ENCODE peak calls at places on chromosomes 3 and 15, in nine cellular contexts. C is IMR-90, G is mesendoderm, N is OCI-LY7, Z is A549, R is astrocyte, H is hepatocyte, D is Karpas-422, T is GM23248. M is an unnamed sample.

GRCh38 chr15:96369825-96370621 is 39.5 kb downstream of the NR2F2 start:
- DNase-seq in C (no peak), G (peak), N (no peak), Z (no peak), R (no peak), H (no peak), D (no peak), T (no peak), M (no peak)

GRCh38 chr3:195102609-195103467 is 168.1 kb downstream of the XXYLT1 start:
- DNase-seq in C (peak), G (peak), N (no peak), Z (peak), R (peak), H (peak), D (no peak), T (peak), M (peak)

GRCh38 chr3:107117922-107118576 is 259.2 kb upstream of the CCDC54 start:
- DNase-seq in C (peak), G (peak), N (peak), Z (peak), R (peak), H (peak), D (peak), T (peak), M (peak)

GRCh38 chr3:30162579-30162978 is 443.8 kb upstream of the TGFBR2 start:
- DNase-seq in C (peak), G (no peak), N (no peak), Z (no peak), R (peak), H (no peak), D (no peak), T (peak), M (peak)

GRCh38 chr3:50665603-50666115 is 9.1 kb upstream of the DOCK3 start:
- DNase-seq in C (no peak), G (no peak), N (no peak), Z (no peak), R (no peak), H (no peak), D (no peak), T (no peak), M (no peak)

GRCh38 chr3:129056832-129057231 is 3.7 kb upstream of the GP9 start:
- DNase-seq in C (no peak), G (no peak), N (no peak), Z (no peak), R (no peak), H (no peak), D (no peak), T (no peak), M (no peak)

GRCh38 chr3:10614160-10614559 is 108.8 kb upstream of the ATP2B2 start:
- DNase-seq in C (no peak), G (no peak), N (no peak), Z (no peak), R (no peak), H (no peak), D (no peak), T (no peak), M (no peak)

GRCh38 chr15:58568157-58568571 is 136.4 kb downstream of the LIPC start:
- DNase-seq in C (no peak), G (no peak), N (no peak), Z (no peak), R (no peak), H (no peak), D (no peak), T (no peak), M (peak)

GRCh38 chr3:42123824-42124500 is 32.8 kb downstream of the TRAK1 start:
- DNase-seq in C (no peak), G (no peak), N (no peak), Z (no peak), R (no peak), H (no peak), D (no peak), T (no peak), M (no peak)
- H3K4me2 ChIP-seq in C (no peak), G (no peak), N (no peak), Z (no peak), R (peak), H (no peak), D (no peak), T (no peak), M (peak)

GRCh38 chr3:108119398-108120109 is 28.7 kb upstream of the CD47 start:
- DNase-seq in C (no peak), G (no peak), N (no peak), Z (no peak), R (no peak), H (no peak), D (no peak), T (no peak), M (no peak)
- H3K4me2 ChIP-seq in C (no peak), G (no peak), N (no peak), Z (no peak), R (no peak), H (no peak), D (no peak), T (no peak), M (no peak)

GRCh38 chr3:149844073-149844472 is 31.1 kb downstream of the RNF13 start:
- DNase-seq in C (no peak), G (no peak), N (no peak), Z (no peak), R (no peak), H (no peak), D (no peak), T (no peak), M (no peak)
- H3K4me2 ChIP-seq in C (no peak), G (no peak), N (no peak), Z (no peak), R (no peak), H (no peak), D (no peak), T (no peak), M (no peak)

DNA sequence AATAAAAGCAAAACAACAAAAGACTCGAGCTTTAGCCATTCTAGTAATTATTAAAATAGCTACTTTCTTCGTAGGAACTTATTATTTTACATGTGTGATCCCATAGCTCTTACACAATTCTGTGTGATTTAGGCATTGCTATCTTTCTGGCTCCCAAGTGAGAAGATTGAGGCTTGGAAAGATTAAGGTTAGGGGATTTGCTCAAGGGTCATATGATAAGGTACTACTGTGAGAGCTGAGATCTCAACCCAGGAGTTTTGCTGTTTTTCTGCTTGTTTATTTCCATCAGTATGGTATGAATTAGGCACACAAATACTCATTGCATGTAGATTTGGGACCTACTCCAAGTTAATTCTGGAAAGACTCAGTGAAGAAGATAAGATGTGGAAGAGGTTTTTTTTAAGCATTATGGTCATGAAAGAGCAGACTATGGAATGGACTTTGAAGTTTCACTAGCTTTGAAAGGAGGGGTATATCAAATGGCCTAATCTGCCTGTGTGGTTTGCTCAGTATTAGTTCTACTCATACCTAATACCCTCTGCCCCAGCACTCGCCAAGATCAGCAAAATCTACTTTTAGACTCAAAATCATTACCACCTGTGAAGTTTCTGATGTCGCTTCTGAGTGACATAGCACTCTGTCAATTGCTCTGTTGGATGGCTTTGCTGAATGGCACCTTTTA is 12.4 kb downstream of the MBNL1 start:
- DNase-seq in C (no peak), G (peak), N (no peak), Z (no peak), R (peak), H (no peak), D (peak), T (peak), M (no peak)
- H3K4me2 ChIP-seq in C (peak), G (no peak), N (peak), Z (peak), R (peak), H (peak), D (peak), T (peak), M (no peak)

DNA sequence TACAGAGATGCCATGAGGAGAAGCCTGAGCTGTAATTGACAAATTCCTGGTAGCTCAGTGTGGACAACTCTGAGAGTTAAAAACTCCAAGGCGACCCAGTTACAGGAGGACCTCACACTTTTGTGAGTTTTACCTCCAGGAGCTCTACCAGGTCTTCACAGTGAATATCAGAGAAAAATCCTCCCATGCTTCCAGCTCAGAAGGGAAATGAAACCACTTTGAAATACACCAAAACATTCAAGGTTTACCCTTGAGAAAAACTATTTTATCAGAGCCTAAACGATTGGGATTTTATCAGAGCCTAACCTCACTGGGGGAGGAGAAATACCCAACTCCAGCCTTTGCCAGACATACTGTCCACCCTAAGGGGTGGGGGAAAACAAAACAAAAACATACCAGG is 52.4 kb downstream of the MCCC1 start:
- DNase-seq in C (no peak), G (peak), N (peak), Z (no peak), R (no peak), H (no peak), D (no peak), T (no peak), M (no peak)
- H3K4me2 ChIP-seq in C (no peak), G (no peak), N (peak), Z (no peak), R (no peak), H (no peak), D (peak), T (no peak), M (no peak)

GRCh38 chr15:73368301-73369072 is at the start of gene HCN4:
- DNase-seq in C (no peak), G (peak), N (no peak), Z (no peak), R (no peak), H (peak), D (no peak), T (peak), M (no peak)
- H3K4me2 ChIP-seq in C (no peak), G (peak), N (no peak), Z (peak), R (peak), H (peak), D (no peak), T (peak), M (peak)

GRCh38 chr15:64532921-64533320 is 72.5 kb downstream of the ZNF609 start:
- DNase-seq in C (no peak), G (no peak), N (no peak), Z (no peak), R (no peak), H (no peak), D (no peak), T (no peak), M (no peak)

GRCh38 chr15:64530472-64530871 is 70.1 kb downstream of the ZNF609 start:
- DNase-seq in C (no peak), G (no peak), N (no peak), Z (no peak), R (no peak), H (no peak), D (no peak), T (no peak), M (no peak)

GRCh38 chr15:64535460-64536243 is 75.3 kb downstream of the ZNF609 start:
- DNase-seq in C (no peak), G (no peak), N (no peak), Z (no peak), R (no peak), H (no peak), D (no peak), T (no peak), M (no peak)

GRCh38 chr15:64532515-64532914 is 72.1 kb downstream of the ZNF609 start:
- DNase-seq in C (no peak), G (no peak), N (no peak), Z (no peak), R (no peak), H (no peak), D (no peak), T (no peak), M (no peak)

DNA sequence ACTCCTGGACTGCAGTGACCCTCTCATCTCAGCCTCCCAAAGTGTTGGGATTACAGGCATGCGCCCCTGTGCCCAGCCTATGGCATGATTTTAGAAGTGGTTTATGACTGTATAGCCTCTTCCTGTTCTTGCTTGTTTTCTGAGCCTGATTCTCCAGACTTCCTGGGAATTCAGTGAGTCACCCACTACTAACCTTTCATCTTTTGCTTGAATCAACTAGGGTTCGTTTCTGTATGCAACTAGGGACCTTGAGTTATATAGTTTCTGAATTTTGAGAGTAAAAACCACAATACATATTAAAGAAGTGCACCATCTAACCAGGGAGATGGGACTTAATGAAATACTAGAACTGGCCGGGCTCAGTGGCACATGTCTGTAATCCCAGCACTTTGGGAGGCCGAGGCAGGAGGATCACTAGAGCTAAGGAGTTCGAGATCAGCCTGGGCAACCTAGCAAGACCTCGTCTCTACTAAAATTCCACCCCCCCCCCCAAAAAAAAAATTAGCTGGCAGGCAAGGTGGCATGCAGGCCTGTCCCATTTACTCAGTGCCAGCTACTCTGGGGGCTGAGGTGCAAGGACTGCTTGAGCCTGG is 76.0 kb downstream of the ZNF609 start:
- DNase-seq in C (peak), G (peak), N (no peak), Z (peak), R (peak), H (peak), D (no peak), T (peak), M (peak)
- H3K4me2 ChIP-seq in C (peak), G (no peak), N (no peak), Z (peak), R (peak), H (no peak), D (no peak), T (peak), M (peak)

GRCh38 chr3:101942356-101942755 is 93.0 kb downstream of the NFKBIZ start:
- DNase-seq in C (no peak), G (no peak), N (peak), Z (no peak), R (no peak), H (no peak), D (peak), T (peak), M (no peak)
- H3K4me2 ChIP-seq in C (peak), G (no peak), N (peak), Z (no peak), R (peak), H (no peak), D (peak), T (peak), M (no peak)

GRCh38 chr3:12856626-12857025 is 15.3 kb upstream of the RPL32 start:
- DNase-seq in C (no peak), G (no peak), N (no peak), Z (no peak), R (no peak), H (no peak), D (no peak), T (no peak), M (peak)
- H3K4me2 ChIP-seq in C (no peak), G (no peak), N (no peak), Z (no peak), R (no peak), H (no peak), D (no peak), T (no peak), M (no peak)

GRCh38 chr15:98905981-98906711 is 101.4 kb downstream of the PGPEP1L start:
- DNase-seq in C (no peak), G (no peak), N (no peak), Z (no peak), R (peak), H (no peak), D (no peak), T (peak), M (peak)

GRCh38 chr15:98906712-98907083 is 100.9 kb downstream of the PGPEP1L start:
- DNase-seq in C (peak), G (no peak), N (no peak), Z (peak), R (peak), H (no peak), D (no peak), T (peak), M (peak)

GRCh38 chr15:98909968-98910885 is 97.4 kb downstream of the PGPEP1L start:
- DNase-seq in C (no peak), G (no peak), N (no peak), Z (no peak), R (no peak), H (no peak), D (no peak), T (no peak), M (no peak)

GRCh38 chr15:98904466-98905048 is 103.0 kb downstream of the PGPEP1L start:
- DNase-seq in C (peak), G (peak), N (peak), Z (peak), R (peak), H (peak), D (peak), T (peak), M (peak)

GRCh38 chr15:98907921-98908490 is 99.6 kb downstream of the PGPEP1L start:
- DNase-seq in C (no peak), G (no peak), N (no peak), Z (no peak), R (no peak), H (no peak), D (no peak), T (no peak), M (no peak)
- H3K4me2 ChIP-seq in C (no peak), G (no peak), N (no peak), Z (peak), R (no peak), H (no peak), D (no peak), T (no peak), M (no peak)